ENCODE peak calls at places on chromosomes 13 and 19, in nine cellular contexts. One of them, this sample, is unnamed.

GRCh38 chr19:18397242-18398202 is at the start of gene LRRC25:
- DNase-seq in endothelial cell: no peak
- DNase-seq in brain microvascular endothelial cell: no peak
- DNase-seq in nephron progenitor cell: peak; percentile 81
- DNase-seq in B cell: peak; percentile 82
- DNase-seq in kidney epithelial cell: no peak
- DNase-seq in cardiac muscle cell: peak; percentile 54
- DNase-seq in ovary: peak; percentile 47
- DNase-seq in GM06990: no peak
- DNase-seq in this sample: peak; percentile 80

GRCh38 chr19:10624585-10624984 is 768 bp upstream of the SLC44A2 start:
- DNase-seq in kidney epithelial cell: no peak
- DNase-seq in cardiac muscle cell: no peak
- DNase-seq in B cell: no peak
- DNase-seq in brain microvascular endothelial cell: no peak
- DNase-seq in nephron progenitor cell: no peak
- DNase-seq in ovary: no peak
- DNase-seq in GM06990: no peak
- DNase-seq in endothelial cell: no peak
- DNase-seq in this sample: no peak

GRCh38 chr19:11088508-11089253 is 582 bp upstream of the LDLR start:
- DNase-seq in B cell: no peak
- DNase-seq in ovary: peak; percentile 82
- DNase-seq in GM06990: no peak
- DNase-seq in endothelial cell: no peak
- DNase-seq in kidney epithelial cell: no peak
- DNase-seq in nephron progenitor cell: no peak
- DNase-seq in brain microvascular endothelial cell: no peak
- DNase-seq in cardiac muscle cell: peak; percentile 14
- DNase-seq in this sample: no peak

GRCh38 chr19:10718205-10719196 is 622 bp downstream of the DNM2 start:
- DNase-seq in brain microvascular endothelial cell: no peak
- DNase-seq in GM06990: peak; percentile 74
- DNase-seq in kidney epithelial cell: no peak
- DNase-seq in cardiac muscle cell: peak; percentile 76
- DNase-seq in B cell: peak; percentile 74
- DNase-seq in nephron progenitor cell: peak; percentile 71
- DNase-seq in ovary: peak; percentile 29
- DNase-seq in endothelial cell: peak; percentile 66
- DNase-seq in this sample: peak; percentile 67

GRCh38 chr19:3618144-3618810 is 8.3 kb downstream of the CACTIN start:
- DNase-seq in ovary: peak; percentile 70
- DNase-seq in endothelial cell: peak; percentile 67
- DNase-seq in kidney epithelial cell: no peak
- DNase-seq in nephron progenitor cell: peak; percentile 74
- DNase-seq in GM06990: peak; percentile 76
- DNase-seq in brain microvascular endothelial cell: no peak
- DNase-seq in B cell: peak; percentile 76
- DNase-seq in cardiac muscle cell: peak; percentile 51
- DNase-seq in this sample: peak; percentile 93

GRCh38 chr13:78238911-78239310 is 320.3 kb upstream of the EDNRB start:
- DNase-seq in endothelial cell: no peak
- DNase-seq in GM06990: no peak
- DNase-seq in brain microvascular endothelial cell: no peak
- DNase-seq in B cell: no peak
- DNase-seq in nephron progenitor cell: no peak
- DNase-seq in cardiac muscle cell: no peak
- DNase-seq in kidney epithelial cell: no peak
- DNase-seq in ovary: no peak
- DNase-seq in this sample: no peak

GRCh38 chr13:23866420-23867026 is 22.7 kb downstream of the MIPEP start:
- DNase-seq in B cell: no peak
- DNase-seq in endothelial cell: no peak
- DNase-seq in cardiac muscle cell: no peak
- DNase-seq in ovary: no peak
- DNase-seq in kidney epithelial cell: no peak
- DNase-seq in brain microvascular endothelial cell: no peak
- DNase-seq in nephron progenitor cell: no peak
- DNase-seq in GM06990: no peak
- DNase-seq in this sample: no peak

GRCh38 chr13:55307909-55308308 is 1832.8 kb upstream of the PRR20A start:
- DNase-seq in GM06990: no peak
- DNase-seq in cardiac muscle cell: no peak
- DNase-seq in kidney epithelial cell: no peak
- DNase-seq in ovary: no peak
- DNase-seq in nephron progenitor cell: no peak
- DNase-seq in B cell: no peak
- DNase-seq in brain microvascular endothelial cell: no peak
- DNase-seq in endothelial cell: no peak
- DNase-seq in this sample: no peak

DNA sequence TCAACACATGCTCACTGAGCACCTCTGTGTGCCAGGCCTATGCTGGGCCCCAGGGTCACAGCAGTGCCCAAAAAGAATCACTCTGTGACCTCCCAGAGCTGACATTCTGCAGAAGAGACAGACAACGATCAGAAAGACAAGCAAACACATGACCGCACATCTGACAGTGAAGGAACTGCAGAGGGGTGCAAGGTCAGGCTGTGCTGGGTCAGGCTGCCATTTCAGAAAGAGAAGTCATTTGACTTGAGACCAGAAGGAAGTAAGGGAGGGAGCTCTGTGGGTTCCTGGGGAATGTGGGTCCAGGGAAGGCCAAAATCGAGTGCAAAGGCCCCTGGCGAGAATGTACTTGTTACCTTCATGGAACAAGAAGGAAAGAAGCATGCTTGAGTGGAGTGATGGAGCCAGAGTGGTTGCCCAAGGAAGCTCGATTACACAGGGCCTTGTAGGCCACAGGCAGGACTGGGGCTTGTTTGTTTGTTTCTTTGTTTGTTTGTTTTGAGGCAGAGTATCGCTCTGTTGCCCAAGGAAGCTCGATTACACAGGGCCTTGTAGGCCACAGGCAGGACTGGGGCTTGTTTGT is 11.4 kb upstream of the CD22 start:
- DNase-seq in GM06990: no peak
- DNase-seq in brain microvascular endothelial cell: no peak
- DNase-seq in cardiac muscle cell: no peak
- DNase-seq in endothelial cell: no peak
- DNase-seq in B cell: no peak
- DNase-seq in kidney epithelial cell: no peak
- DNase-seq in nephron progenitor cell: no peak
- DNase-seq in ovary: no peak
- DNase-seq in this sample: no peak
- TF ChIP-seq CTCF in GM06990: no peak
- TF ChIP-seq CTCF in brain microvascular endothelial cell: no peak
- TF ChIP-seq CTCF in cardiac muscle cell: no peak
- TF ChIP-seq CTCF in endothelial cell: no peak
- TF ChIP-seq CTCF in B cell: no peak
- TF ChIP-seq CTCF in kidney epithelial cell: no peak
- TF ChIP-seq CTCF in nephron progenitor cell: no peak
- TF ChIP-seq CTCF in ovary: no peak
- TF ChIP-seq CTCF in this sample: no peak

DNA sequence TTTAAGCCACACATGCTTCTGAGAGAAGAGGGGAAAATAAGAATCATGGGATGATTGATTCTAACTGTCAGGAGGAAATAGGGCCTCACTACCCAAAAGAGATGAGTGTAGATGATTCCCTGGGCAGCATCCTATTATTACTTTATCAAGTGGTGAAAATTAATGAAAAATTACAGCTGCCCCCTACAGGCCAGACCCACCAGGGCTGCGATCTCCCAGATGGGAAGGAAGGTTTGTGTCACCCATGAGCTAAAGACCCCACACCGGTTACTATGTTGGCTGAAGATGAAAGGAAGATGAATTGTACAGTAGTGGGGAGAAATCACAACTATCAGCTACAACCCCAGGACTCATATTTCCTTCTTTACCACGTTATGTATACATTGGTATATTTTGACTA is 49.5 kb downstream of the RFC3 start:
- DNase-seq in GM06990: no peak
- DNase-seq in B cell: no peak
- DNase-seq in brain microvascular endothelial cell: no peak
- DNase-seq in kidney epithelial cell: no peak
- DNase-seq in ovary: no peak
- DNase-seq in cardiac muscle cell: no peak
- DNase-seq in nephron progenitor cell: no peak
- DNase-seq in endothelial cell: no peak
- DNase-seq in this sample: no peak
- TF ChIP-seq CTCF in GM06990: no peak
- TF ChIP-seq CTCF in B cell: no peak
- TF ChIP-seq CTCF in brain microvascular endothelial cell: peak; percentile 47
- TF ChIP-seq CTCF in kidney epithelial cell: no peak
- TF ChIP-seq CTCF in ovary: no peak
- TF ChIP-seq CTCF in cardiac muscle cell: peak; percentile 26
- TF ChIP-seq CTCF in nephron progenitor cell: no peak
- TF ChIP-seq CTCF in endothelial cell: no peak
- TF ChIP-seq CTCF in this sample: no peak

GRCh38 chr19:27971869-27972268 is 1241.1 kb downstream of the UQCRFS1 start:
- DNase-seq in endothelial cell: no peak
- DNase-seq in GM06990: no peak
- DNase-seq in brain microvascular endothelial cell: no peak
- DNase-seq in nephron progenitor cell: no peak
- DNase-seq in kidney epithelial cell: no peak
- DNase-seq in ovary: no peak
- DNase-seq in cardiac muscle cell: no peak
- DNase-seq in B cell: no peak
- DNase-seq in this sample: no peak

GRCh38 chr19:27975419-27976005 is 1237.4 kb downstream of the UQCRFS1 start:
- DNase-seq in GM06990: no peak
- DNase-seq in endothelial cell: no peak
- DNase-seq in ovary: no peak
- DNase-seq in cardiac muscle cell: no peak
- DNase-seq in kidney epithelial cell: no peak
- DNase-seq in nephron progenitor cell: no peak
- DNase-seq in B cell: no peak
- DNase-seq in brain microvascular endothelial cell: no peak
- DNase-seq in this sample: no peak

GRCh38 chr19:27971071-27971470 is 1241.9 kb downstream of the UQCRFS1 start:
- DNase-seq in kidney epithelial cell: peak; percentile 84
- DNase-seq in B cell: no peak
- DNase-seq in ovary: no peak
- DNase-seq in GM06990: no peak
- DNase-seq in brain microvascular endothelial cell: peak; percentile 63
- DNase-seq in nephron progenitor cell: peak; percentile 12
- DNase-seq in cardiac muscle cell: peak; percentile 32
- DNase-seq in endothelial cell: no peak
- DNase-seq in this sample: no peak

GRCh38 chr19:27972291-27973040 is 1240.5 kb downstream of the UQCRFS1 start:
- DNase-seq in kidney epithelial cell: peak; percentile 84
- DNase-seq in cardiac muscle cell: no peak
- DNase-seq in endothelial cell: no peak
- DNase-seq in brain microvascular endothelial cell: peak; percentile 45
- DNase-seq in GM06990: no peak
- DNase-seq in nephron progenitor cell: no peak
- DNase-seq in B cell: no peak
- DNase-seq in ovary: no peak
- DNase-seq in this sample: no peak

DNA sequence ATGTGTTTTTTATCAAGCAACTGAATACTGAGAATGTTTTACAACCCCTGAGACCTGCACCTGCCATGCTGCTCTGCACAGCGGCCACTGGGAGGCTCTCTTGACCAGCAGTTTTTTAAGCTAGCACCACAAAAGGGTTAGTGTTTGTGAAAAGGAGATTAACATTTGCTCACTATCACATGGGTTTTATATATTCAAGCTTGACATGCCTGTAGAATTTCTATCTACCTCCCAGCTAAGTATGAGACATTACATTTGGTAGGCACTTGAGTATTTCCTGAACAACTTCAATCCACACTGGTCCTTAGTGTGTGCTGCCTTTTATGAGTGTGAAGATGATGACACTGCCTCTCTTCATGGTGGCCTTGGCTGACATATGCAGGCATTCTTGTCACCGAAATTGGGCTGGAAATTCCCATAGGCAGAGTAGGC is 1238.9 kb downstream of the UQCRFS1 start:
- DNase-seq in nephron progenitor cell: peak; percentile 54
- DNase-seq in endothelial cell: peak; percentile 39
- DNase-seq in kidney epithelial cell: no peak
- DNase-seq in ovary: no peak
- DNase-seq in B cell: peak; percentile 7
- DNase-seq in cardiac muscle cell: peak; percentile 63
- DNase-seq in brain microvascular endothelial cell: peak; percentile 4
- DNase-seq in GM06990: peak; percentile 18
- DNase-seq in this sample: no peak
- TF ChIP-seq CTCF in nephron progenitor cell: peak; percentile 79
- TF ChIP-seq CTCF in endothelial cell: peak; percentile 50
- TF ChIP-seq CTCF in kidney epithelial cell: peak; percentile 83
- TF ChIP-seq CTCF in ovary: no peak
- TF ChIP-seq CTCF in B cell: no peak
- TF ChIP-seq CTCF in cardiac muscle cell: peak; percentile 59
- TF ChIP-seq CTCF in brain microvascular endothelial cell: peak; percentile 78
- TF ChIP-seq CTCF in GM06990: peak; percentile 87
- TF ChIP-seq CTCF in this sample: peak; percentile 32

GRCh38 chr19:48618916-48619691 is at the start of the genes RPL18 and SPHK2:
- DNase-seq in endothelial cell: peak; percentile 95
- DNase-seq in nephron progenitor cell: peak; percentile 95
- DNase-seq in ovary: peak; percentile 98
- DNase-seq in GM06990: peak; percentile 100
- DNase-seq in B cell: peak; percentile 99
- DNase-seq in cardiac muscle cell: peak; percentile 99
- DNase-seq in kidney epithelial cell: peak; percentile 99
- DNase-seq in brain microvascular endothelial cell: peak; percentile 100
- DNase-seq in this sample: peak; percentile 99

GRCh38 chr19:48618278-48618915 is 581 bp downstream of the RPL18 start:
- DNase-seq in kidney epithelial cell: no peak
- DNase-seq in ovary: no peak
- DNase-seq in GM06990: no peak
- DNase-seq in nephron progenitor cell: no peak
- DNase-seq in B cell: no peak
- DNase-seq in brain microvascular endothelial cell: no peak
- DNase-seq in cardiac muscle cell: peak; percentile 47
- DNase-seq in endothelial cell: no peak
- DNase-seq in this sample: no peak

GRCh38 chr19:48616041-48616436 is 1.2 kb upstream of the FAM83E start:
- DNase-seq in GM06990: no peak
- DNase-seq in kidney epithelial cell: no peak
- DNase-seq in nephron progenitor cell: no peak
- DNase-seq in ovary: no peak
- DNase-seq in endothelial cell: no peak
- DNase-seq in brain microvascular endothelial cell: no peak
- DNase-seq in cardiac muscle cell: no peak
- DNase-seq in B cell: no peak
- DNase-seq in this sample: no peak

GRCh38 chr19:48616491-48617056 is 1.7 kb upstream of the FAM83E start:
- DNase-seq in kidney epithelial cell: no peak
- DNase-seq in ovary: no peak
- DNase-seq in brain microvascular endothelial cell: no peak
- DNase-seq in B cell: no peak
- DNase-seq in GM06990: no peak
- DNase-seq in endothelial cell: no peak
- DNase-seq in cardiac muscle cell: no peak
- DNase-seq in nephron progenitor cell: no peak
- DNase-seq in this sample: no peak

DNA sequence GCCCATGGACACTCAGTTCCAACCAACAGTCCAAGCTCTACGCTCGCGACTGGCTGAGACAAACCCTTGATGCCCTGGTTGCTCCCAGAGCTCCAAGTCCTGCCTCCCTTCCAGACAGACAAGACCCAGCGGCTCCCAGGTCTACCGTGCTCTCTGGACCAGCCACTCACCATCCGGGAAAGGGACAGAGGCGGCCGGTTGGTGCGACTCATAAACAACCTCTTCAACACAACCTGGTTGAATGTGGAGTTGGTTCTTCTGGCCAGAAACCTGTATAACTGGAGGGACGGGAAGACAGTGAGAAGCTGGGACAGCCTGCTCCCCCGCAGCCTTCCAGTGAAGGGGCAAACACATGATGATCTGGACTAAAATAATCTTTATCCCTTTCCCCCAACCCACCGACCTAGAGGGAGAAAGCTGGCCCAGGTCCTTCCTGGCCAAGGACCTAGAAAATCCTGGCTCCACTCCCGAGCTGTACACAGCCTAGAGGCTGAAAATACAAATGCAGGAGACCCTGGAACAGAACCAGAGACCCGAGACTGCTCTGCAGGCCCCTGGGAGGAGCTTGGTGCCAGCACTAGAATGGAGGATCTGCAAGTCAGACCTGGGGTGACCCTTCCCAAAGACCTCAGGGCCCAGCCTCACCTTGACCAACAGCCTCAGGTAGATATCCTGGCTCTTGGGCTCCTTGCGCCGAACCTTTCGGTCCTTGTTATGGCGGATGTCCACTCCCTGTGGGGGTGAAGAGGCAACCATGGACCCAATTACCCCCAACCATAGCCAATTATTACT is 1.6 kb downstream of the RPL18 start:
- DNase-seq in cardiac muscle cell: no peak
- DNase-seq in endothelial cell: no peak
- DNase-seq in ovary: no peak
- DNase-seq in brain microvascular endothelial cell: no peak
- DNase-seq in B cell: no peak
- DNase-seq in nephron progenitor cell: no peak
- DNase-seq in GM06990: no peak
- DNase-seq in kidney epithelial cell: no peak
- DNase-seq in this sample: no peak
- TF ChIP-seq CTCF in cardiac muscle cell: peak; percentile 22
- TF ChIP-seq CTCF in endothelial cell: no peak
- TF ChIP-seq CTCF in ovary: no peak
- TF ChIP-seq CTCF in brain microvascular endothelial cell: no peak
- TF ChIP-seq CTCF in B cell: no peak
- TF ChIP-seq CTCF in nephron progenitor cell: no peak
- TF ChIP-seq CTCF in GM06990: no peak
- TF ChIP-seq CTCF in kidney epithelial cell: no peak
- TF ChIP-seq CTCF in this sample: no peak